ENCODE peak calls at places on chromosomes 4 and X, in four cellular contexts. O is fibroblast of lung, H is IMR-90, X is SJSA1. G is an unnamed sample. For H3K36me3 and H3K9me3, the result is how much of the 10 kb centered on the place peaks cover.

GRCh38 chr4:113288257-113288656 is 238.8 kb downstream of the ANK2 start:
- DNase-seq in O (no peak), H (no peak), X (no peak), G (no peak)

GRCh38 chr4:91963489-91963888 is 340.3 kb upstream of the GRID2 start:
- DNase-seq in O (peak), H (peak), X (no peak), G (no peak)

GRCh38 chr4:154642361-154642760 is 29.9 kb upstream of the FGG start:
- DNase-seq in O (no peak), H (no peak), X (no peak), G (no peak)

GRCh38 chr4:47143261-47143660 is 111.9 kb downstream of the GABRB1 start:
- DNase-seq in O (peak), H (no peak), X (no peak), G (no peak)

GRCh38 chrX:130330706-130331105 is 9.0 kb upstream of the SLC25A14 start:
- DNase-seq in O (peak), H (peak), X (peak), G (peak)

GRCh38 chr4:151685303-151685702 is 75.5 kb downstream of the GATB start:
- DNase-seq in O (no peak), H (no peak), X (no peak), G (no peak)

GRCh38 chr4:147550626-147551250 is 66.5 kb upstream of the TMEM184C start:
- DNase-seq in O (peak), H (peak), X (no peak), G (no peak)

GRCh38 chr4:10521386-10521785 is 64.2 kb upstream of the ZNF518B start:
- DNase-seq in O (no peak), H (no peak), X (no peak), G (no peak)

GRCh38 chr4:47060561-47060960 is 29.2 kb downstream of the GABRB1 start:
- DNase-seq in O (peak), H (no peak), X (no peak), G (no peak)

GRCh38 chrX:153537526-153538295 is 20.3 kb downstream of the ATP2B3 start:
- DNase-seq in O (no peak), H (no peak), X (no peak), G (no peak)

GRCh38 chr4:109434793-109435080 is 1.1 kb downstream of the SEC24B start:
- DNase-seq in O (peak), H (peak), X (no peak), G (no peak)

GRCh38 chr4:76570141-76570989 is 135.3 kb downstream of the SHROOM3 start:
- DNase-seq in O (peak), H (peak), X (peak), G (no peak)

GRCh38 chr4:141388483-141388882 is 167.8 kb downstream of the ZNF330 start:
- DNase-seq in O (peak), H (peak), X (no peak), G (no peak)

GRCh38 chr4:107900067-107900466 is 31.3 kb upstream of the CYP2U1 start:
- DNase-seq in O (no peak), H (no peak), X (no peak), G (no peak)

GRCh38 chrX:71214604-71215334 is 8.3 kb upstream of the GJB1 start:
- DNase-seq in O (no peak), H (no peak), X (peak), G (no peak)

GRCh38 chrX:20461576-20461975 is 194.9 kb upstream of the RPS6KA3 start:
- DNase-seq in O (peak), H (peak), X (no peak), G (no peak)

GRCh38 chrX:102863735-102864134 is 73.3 kb upstream of the RAB40AL start:
- DNase-seq in O (peak), H (peak), X (peak), G (peak)

GRCh38 chr4:94140998-94141397 is 66.7 kb upstream of the SMARCAD1 start:
- DNase-seq in O (no peak), H (no peak), X (no peak), G (no peak)

GRCh38 chr4:41069268-41069667 is 145.1 kb downstream of the APBB2 start:
- DNase-seq in O (peak), H (peak), X (no peak), G (no peak)

GRCh38 chr4:163356104-163356503 is 12.4 kb downstream of the NPY5R start:
- DNase-seq in O (no peak), H (no peak), X (no peak), G (no peak)

GRCh38 chrX:150269613-150270254 is 93.4 kb upstream of the MAMLD1 start:
- DNase-seq in O (peak), H (no peak), X (no peak), G (no peak)

GRCh38 chr4:95779447-95779846 is 60.4 kb upstream of the PDHA2 start:
- DNase-seq in O (no peak), H (no peak), X (no peak), G (no peak)

GRCh38 chr4:114811564-114812360 is 213.2 kb downstream of the UGT8 start:
- DNase-seq in O (no peak), H (no peak), X (no peak), G (no peak)

GRCh38 chr4:153542835-153543234 is 76.7 kb downstream of the TMEM131L start:
- DNase-seq in O (no peak), H (no peak), X (no peak), G (no peak)

GRCh38 chrX:123976671-123977316 is 15.3 kb downstream of the STAG2 start:
- DNase-seq in O (peak), H (peak), X (no peak), G (no peak)

GRCh38 chr4:87260477-87260876 is 40.1 kb upstream of the KLHL8 start:
- DNase-seq in O (no peak), H (peak), X (no peak), G (no peak)

GRCh38 chr4:4914059-4914820 is 54.8 kb downstream of the MSX1 start:
- DNase-seq in O (peak), H (peak), X (no peak), G (no peak)

GRCh38 chrX:37652053-37652452 is 33.5 kb upstream of the XK start:
- DNase-seq in O (no peak), H (no peak), X (no peak), G (no peak)

GRCh38 chr4:123783091-123783765 is 386.6 kb downstream of the SPRY1 start:
- DNase-seq in O (peak), H (peak), X (no peak), G (no peak)

GRCh38 chr4:42150653-42151567 is 1.5 kb downstream of the BEND4 start:
- DNase-seq in O (no peak), H (no peak), X (no peak), G (no peak)

GRCh38 chr4:95105112-95105511 is 347.4 kb downstream of the BMPR1B start:
- DNase-seq in O (no peak), H (no peak), X (no peak), G (no peak)

GRCh38 chr4:107265859-107266258 is 229.7 kb upstream of the DKK2 start:
- DNase-seq in O (no peak), H (no peak), X (no peak), G (no peak)

GRCh38 chrX:100976211-100976610 is 6.7 kb downstream of the ARL13A start:
- DNase-seq in O (peak), H (peak), X (no peak), G (no peak)

GRCh38 chr4:155809835-155810234 is 51.0 kb downstream of the GUCY1B1 start:
- DNase-seq in O (peak), H (peak), X (no peak), G (peak)

GRCh38 chrX:151151668-151152267 is 24.6 kb upstream of the GPR50 start:
- DNase-seq in O (peak), H (peak), X (no peak), G (peak)

GRCh38 chr4:128820631-128821119 is 11.2 kb downstream of the JADE1 start:
- DNase-seq in O (no peak), H (no peak), X (no peak), G (no peak)

GRCh38 chr4:180953572-180953971 is 1289.6 kb upstream of the TENM3 start:
- DNase-seq in O (no peak), H (peak), X (no peak), G (no peak)

GRCh38 chrX:125090046-125090445 is 229.6 kb upstream of the TEX13C start:
- DNase-seq in O (no peak), H (no peak), X (no peak), G (no peak)

GRCh38 chrX:72716766-72717165 is 2.7 kb upstream of the PHKA1 start:
- DNase-seq in O (no peak), H (peak), X (no peak), G (no peak)

GRCh38 chr4:100497729-100498250 is 20.0 kb downstream of the EMCN start:
- DNase-seq in O (peak), H (peak), X (no peak), G (no peak)

GRCh38 chr4:24846716-24847115 is 51.3 kb downstream of the SOD3 start:
- DNase-seq in O (no peak), H (no peak), X (no peak), G (no peak)
- H3K36me3 ChIP-seq in O (under half), H (under half), X (under half), G (under half)

GRCh38 chr4:184955636-184956035 is 62.7 kb upstream of the HELT start:
- DNase-seq in O (no peak), H (no peak), X (peak), G (no peak)
- H3K27ac ChIP-seq in O (no peak), H (no peak), X (no peak), G (no peak)

GRCh38 chr4:26820346-26820745 is 40.3 kb upstream of the STIM2 start:
- DNase-seq in O (no peak), H (no peak), X (no peak), G (no peak)
- H3K9me3 ChIP-seq in O (under half), H (under half), X (under half), G (under half)

GRCh38 chr4:770022-770421 is 55.9 kb downstream of the CPLX1 start:
- DNase-seq in O (no peak), H (peak), X (no peak), G (no peak)

GRCh38 chr4:771464-771863 is 54.5 kb downstream of the CPLX1 start:
- DNase-seq in O (no peak), H (no peak), X (no peak), G (no peak)

GRCh38 chr4:768995-769394 is 56.9 kb downstream of the CPLX1 start:
- DNase-seq in O (no peak), H (no peak), X (no peak), G (no peak)

GRCh38 chr4:768076-768475 is 57.9 kb downstream of the CPLX1 start:
- DNase-seq in O (no peak), H (no peak), X (no peak), G (no peak)

GRCh38 chr4:769511-769910 is 56.4 kb downstream of the CPLX1 start:
- DNase-seq in O (no peak), H (no peak), X (no peak), G (no peak)
- H3K36me3 ChIP-seq in O (under half), H (half or more), X (under half), G (under half)

GRCh38 chr4:7414736-7415510 is 19.8 kb downstream of the PSAPL1 start:
- DNase-seq in O (no peak), H (no peak), X (peak), G (no peak)
- H3K27ac ChIP-seq in O (no peak), H (no peak), X (no peak), G (no peak)

DNA sequence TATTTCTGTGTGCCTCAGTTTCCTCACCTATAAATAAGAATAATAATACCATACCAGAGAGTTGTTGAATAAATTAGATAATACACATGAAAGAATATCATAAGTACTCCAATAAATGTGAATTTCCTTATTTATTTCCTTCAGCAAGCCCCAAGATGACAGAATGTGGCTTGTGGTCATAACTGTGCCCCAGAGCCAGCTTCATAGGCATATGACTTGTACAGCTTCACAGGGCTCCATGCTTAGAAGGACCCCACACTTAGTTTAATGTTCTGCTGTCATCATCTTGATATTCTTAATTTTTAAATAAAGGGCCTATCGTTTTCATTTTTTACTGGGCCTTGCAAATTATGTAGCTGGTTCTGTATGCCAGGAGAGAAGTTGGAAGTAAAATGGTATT is 25.3 kb downstream of the VSIG4 start:
- DNase-seq in O (no peak), H (no peak), X (no peak), G (no peak)
- H3K9me3 ChIP-seq in O (under half), H (under half), X (under half), G (under half)

GRCh38 chr4:80183196-80184052 is 13.9 kb upstream of the PRDM8 start:
- DNase-seq in O (peak), H (no peak), X (no peak), G (peak)
- H3K36me3 ChIP-seq in O (under half), H (under half), X (under half), G (under half)

DNA sequence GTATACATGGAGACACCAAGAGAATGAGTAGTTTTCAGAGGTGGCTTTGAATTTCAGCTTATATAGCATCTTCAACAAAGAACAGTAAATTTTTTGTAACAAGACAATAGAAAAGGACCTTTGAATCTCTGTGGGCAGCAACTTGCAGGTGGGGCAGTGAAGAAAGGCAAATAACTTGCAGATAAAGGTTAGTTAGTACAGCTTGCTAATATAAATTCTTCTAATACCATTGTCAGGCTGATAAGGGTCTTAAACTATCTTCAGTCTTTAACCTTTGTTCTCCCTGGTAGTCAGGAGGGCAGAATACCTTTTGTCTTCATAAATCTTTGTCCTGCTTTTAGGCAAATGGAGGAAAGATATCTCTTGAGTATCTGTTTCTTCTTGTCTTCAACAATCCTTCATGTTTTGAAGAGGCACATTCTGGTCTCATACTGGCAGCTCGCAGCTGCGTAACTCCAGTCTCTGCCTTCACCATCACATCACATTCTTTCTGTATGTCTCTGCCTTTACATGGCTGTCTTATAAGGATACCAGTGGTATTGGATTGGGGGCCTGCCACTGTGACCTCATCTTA is 16.0 kb downstream of the ANXA3 start:
- DNase-seq in O (peak), H (no peak), X (no peak), G (no peak)
- H3K27ac ChIP-seq in O (no peak), H (no peak), X (peak), G (no peak)

DNA sequence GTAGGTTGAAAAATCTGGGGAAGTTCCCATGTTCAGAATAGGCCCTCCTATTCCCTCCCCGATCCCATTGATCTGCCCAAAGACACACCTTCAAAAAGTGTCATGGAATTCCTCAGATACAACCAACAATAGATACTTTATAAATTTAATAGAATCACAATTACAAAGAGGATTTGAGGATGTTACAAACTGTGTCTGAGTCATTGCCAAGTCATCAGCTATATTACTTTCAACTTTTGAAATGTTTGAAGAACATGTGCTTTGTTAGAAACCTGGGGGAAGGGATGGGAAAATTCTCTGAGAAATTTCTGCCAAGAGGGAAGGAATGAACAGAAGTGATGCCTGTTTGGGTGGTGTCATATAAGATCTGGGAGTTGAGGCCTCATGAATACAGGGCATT is 46.7 kb downstream of the KCNIP4 start:
- DNase-seq in O (peak), H (peak), X (no peak), G (no peak)
- H3K9me3 ChIP-seq in O (under half), H (under half), X (under half), G (under half)

G was measured in CD4-positive, alpha-beta memory T cell.